ENCODE peak calls at places on chromosomes 5 and 9, in five cellular contexts. D is AG04450; I is CD8-positive, alpha-beta T cell; C is Peyer's patch; W is naive thymus-derived CD4-positive, alpha-beta T cell. H is an unnamed sample.

GRCh38 chr5:113512341-113512740 is 1.2 kb upstream of the YTHDC2 start:
- DNase-seq in D (no peak), I (no peak), C (no peak), W (no peak), H (no peak)

GRCh38 chr9:75265525-75265972 is 177.2 kb downstream of the OSTF1 start:
- DNase-seq in D (no peak), I (peak), C (peak), W (peak), H (peak)

GRCh38 chr5:132776077-132776931 is 735 bp downstream of the SEPTIN8 start:
- DNase-seq in D (no peak), I (no peak), C (no peak), W (no peak), H (no peak)

GRCh38 chr5:130546216-130546615 is 618.8 kb downstream of the HINT1 start:
- DNase-seq in D (no peak), I (no peak), C (no peak), W (no peak), H (no peak)

GRCh38 chr5:102418531-102418930 is 80.3 kb downstream of the SLCO6A1 start:
- DNase-seq in D (no peak), I (no peak), C (no peak), W (no peak), H (no peak)

GRCh38 chr9:114417511-114417910 is 29.7 kb upstream of the AKNA start:
- DNase-seq in D (peak), I (no peak), C (no peak), W (no peak), H (no peak)

GRCh38 chr5:115243412-115243811 is 19.3 kb downstream of the PGGT1B start:
- DNase-seq in D (no peak), I (no peak), C (no peak), W (no peak), H (no peak)

GRCh38 chr9:36992501-36993316 is 41.4 kb downstream of the PAX5 start:
- DNase-seq in D (no peak), I (no peak), C (no peak), W (no peak), H (no peak)

GRCh38 chr9:116394753-116395408 is 241.3 kb downstream of the PAPPA start:
- DNase-seq in D (no peak), I (no peak), C (no peak), W (no peak), H (no peak)

GRCh38 chr5:177606071-177607051 is 6.4 kb downstream of the B4GALT7 start:
- DNase-seq in D (no peak), I (no peak), C (peak), W (no peak), H (no peak)

GRCh38 chr5:96816430-96816939 is 8.7 kb upstream of the ERAP1 start:
- DNase-seq in D (no peak), I (peak), C (peak), W (peak), H (peak)

GRCh38 chr5:139383993-139384590 is 995 bp upstream of the SLC23A1 start:
- DNase-seq in D (no peak), I (no peak), C (no peak), W (no peak), H (no peak)

GRCh38 chr5:139386039-139386438 is 2.9 kb upstream of the SLC23A1 start:
- DNase-seq in D (no peak), I (no peak), C (no peak), W (no peak), H (no peak)

GRCh38 chr5:139385061-139385889 is 2.2 kb upstream of the SLC23A1 start:
- DNase-seq in D (no peak), I (no peak), C (no peak), W (peak), H (no peak)

GRCh38 chr5:139383275-139383992 is at the start of gene SLC23A1:
- DNase-seq in D (no peak), I (no peak), C (no peak), W (no peak), H (no peak)

DNA sequence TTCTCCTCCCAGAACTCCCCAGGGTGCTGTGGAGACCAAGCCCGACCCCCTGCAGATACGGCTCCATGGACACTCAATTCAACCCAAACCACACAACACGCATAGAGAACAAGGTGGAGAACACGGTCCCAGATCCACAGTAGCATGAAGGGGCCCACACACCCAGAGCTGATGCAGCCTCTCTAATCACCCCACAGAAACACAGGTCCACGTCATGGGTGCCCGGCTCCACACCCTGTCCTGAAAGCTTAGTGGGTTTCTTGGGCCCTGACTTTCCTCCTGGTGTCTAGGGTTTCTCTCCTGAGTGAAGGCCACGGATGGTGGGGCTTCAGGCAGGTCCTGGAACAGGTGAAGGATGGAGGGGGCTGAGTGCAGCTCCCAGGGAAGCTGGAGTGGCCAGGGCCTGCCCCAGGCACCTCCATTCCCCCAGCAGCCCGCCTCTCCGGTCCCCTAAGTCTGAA is 1.5 kb upstream of the SLC23A1 start:
- DNase-seq in D (no peak), I (no peak), C (no peak), W (no peak), H (no peak)
- H3K4me3 ChIP-seq in D (no peak), I (peak), C (peak), W (peak), H (peak)

DNA sequence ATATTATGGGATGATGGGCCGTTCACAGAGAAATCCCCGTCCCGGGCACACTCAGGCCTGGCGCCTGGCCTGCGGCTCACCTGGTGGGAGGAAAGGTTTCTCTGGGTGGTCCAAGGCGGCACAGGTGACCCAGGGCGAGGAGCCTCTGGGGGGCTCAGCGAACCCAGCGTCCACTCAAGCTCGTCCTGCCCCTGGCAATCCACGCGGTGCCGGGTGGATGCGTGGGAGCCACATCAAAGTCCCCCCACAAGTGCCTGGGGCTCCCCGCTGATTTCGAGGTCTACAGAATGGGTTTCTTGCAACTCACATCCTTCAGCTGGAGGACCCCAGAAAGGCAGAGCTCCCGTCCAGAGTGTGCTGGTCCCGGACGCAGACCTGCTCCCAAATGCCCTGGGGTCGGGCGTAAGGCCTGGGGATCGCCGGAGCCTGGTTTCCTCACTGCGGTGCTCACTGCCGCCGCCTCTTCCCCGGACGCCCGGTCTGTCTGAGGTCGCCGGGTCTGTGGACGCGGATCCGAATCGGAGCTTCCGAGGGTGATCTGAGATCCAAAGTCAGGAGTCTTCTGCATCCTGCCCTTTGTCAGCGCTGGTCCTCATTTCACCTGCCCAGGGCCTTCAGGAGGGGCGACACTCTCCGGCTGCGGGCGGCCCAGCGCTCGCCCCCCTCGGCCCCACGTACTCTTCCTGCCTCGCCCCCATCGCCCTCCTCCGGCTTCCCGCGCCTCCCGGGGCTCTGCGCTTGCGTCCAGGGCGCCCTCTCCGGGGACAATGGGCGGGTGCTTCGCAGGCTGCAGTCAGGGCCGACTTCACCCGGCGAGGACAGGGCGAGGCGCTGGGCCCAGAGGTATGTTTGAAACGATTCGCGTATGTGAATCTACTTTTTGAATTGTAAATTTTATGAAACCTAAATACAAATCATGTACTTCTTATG is 20.0 kb upstream of the RUFY1 start:
- DNase-seq in D (no peak), I (peak), C (peak), W (peak), H (no peak)
- H3K4me3 ChIP-seq in D (peak), I (peak), C (peak), W (peak), H (no peak)

GRCh38 chr5:173228639-173229380 is 6.2 kb downstream of the NKX2-5 start:
- DNase-seq in D (no peak), I (no peak), C (no peak), W (no peak), H (no peak)
- H3K4me3 ChIP-seq in D (peak), I (no peak), C (no peak), W (no peak), H (no peak)

GRCh38 chr9:111630182-111631070 is 708 bp upstream of the DNAJC25 start:
- DNase-seq in D (no peak), I (no peak), C (peak), W (no peak), H (no peak)
- H3K4me3 ChIP-seq in D (peak), I (peak), C (peak), W (peak), H (peak)

GRCh38 chr5:17336054-17336453 is 118.6 kb downstream of the BASP1 start:
- DNase-seq in D (no peak), I (no peak), C (no peak), W (no peak), H (no peak)
- H3K4me3 ChIP-seq in D (no peak), I (no peak), C (no peak), W (no peak), H (no peak)

GRCh38 chr5:6582507-6583048 is 50.3 kb downstream of the NSUN2 start:
- DNase-seq in D (no peak), I (no peak), C (no peak), W (no peak), H (no peak)
- H3K4me3 ChIP-seq in D (peak), I (no peak), C (no peak), W (no peak), H (no peak)